ENCODE peak calls at places on chromosomes 4 and X, in five cellular contexts. O is left ventricle myocardium inferior, V is neural crest cell, G is COR-L47, L is endothelial cell of umbilical vein. K is an unnamed sample.

GRCh38 chr4:7651461-7651921 is 216.8 kb upstream of the PSAPL1 start:
- DNase-seq in O (no peak), V (no peak), G (no peak), L (no peak), K (peak)

GRCh38 chr4:83535520-83535944 is 376 bp upstream of the GPAT3 start:
- DNase-seq in O (peak), V (peak), G (peak), L (peak), K (no peak)

GRCh38 chr4:29805245-29805644 is 914.9 kb upstream of the PCDH7 start:
- DNase-seq in O (no peak), V (no peak), G (peak), L (no peak), K (peak)

GRCh38 chr4:91267543-91267942 is 1036.2 kb upstream of the GRID2 start:
- DNase-seq in O (no peak), V (no peak), G (peak), L (peak), K (no peak)

GRCh38 chr4:141851246-141851891 is 215.0 kb downstream of the IL15 start:
- DNase-seq in O (no peak), V (no peak), G (no peak), L (no peak), K (no peak)

GRCh38 chr4:39638358-39639239 is at the start of gene SMIM14:
- DNase-seq in O (peak), V (peak), G (peak), L (peak), K (peak)

GRCh38 chr4:48998440-48998839 is 12.4 kb downstream of the CWH43 start:
- DNase-seq in O (no peak), V (no peak), G (no peak), L (no peak), K (no peak)

GRCh38 chrX:109841257-109841656 is 108.2 kb upstream of the ACSL4 start:
- DNase-seq in O (no peak), V (no peak), G (no peak), L (no peak), K (no peak)

GRCh38 chr4:139593091-139593564 is 37.1 kb upstream of the SETD7 start:
- DNase-seq in O (no peak), V (no peak), G (no peak), L (peak), K (no peak)

GRCh38 chr4:85732124-85732523 is 257.2 kb downstream of the ARHGAP24 start:
- DNase-seq in O (no peak), V (no peak), G (peak), L (peak), K (no peak)

GRCh38 chr4:21001490-21001889 is 301.2 kb downstream of the PACRGL start:
- DNase-seq in O (no peak), V (no peak), G (no peak), L (no peak), K (no peak)

GRCh38 chr4:6829077-6829476 is 46.5 kb downstream of the KIAA0232 start:
- DNase-seq in O (no peak), V (no peak), G (no peak), L (no peak), K (no peak)

GRCh38 chr4:98568896-98569663 is 89.3 kb downstream of the TSPAN5 start:
- DNase-seq in O (no peak), V (no peak), G (no peak), L (peak), K (no peak)

K was measured in NT2/D1.